ENCODE peak calls at places on chromosomes 1 and 21, in five cellular contexts. K is stomach; U is A172; Q is stimulated activated CD4-positive, alpha-beta T cell treated with anti-CD3 and anti-CD28 coated beads, TNF-alpha, amount 100 ng/mL, for 48 hours; N is AG04450. E is an unnamed sample.

GRCh38 chr21:45510466-45510955 is 31.7 kb downstream of the SLC19A1 start:
- DNase-seq in N (no peak), Q (no peak), U (no peak), K (no peak), E (no peak)

GRCh38 chr21:43611598-43612369 is 47.5 kb downstream of the HSF2BP start:
- DNase-seq in U (peak; percentile 77), Q (no peak), K (peak; percentile 78), N (peak; percentile 82), E (peak; percentile 40)

GRCh38 chr1:64906447-64906846 is 59.9 kb downstream of the JAK1 start:
- DNase-seq in K (no peak), Q (no peak), N (no peak), U (no peak), E (no peak)

GRCh38 chr1:48530727-48531351 is 58.8 kb upstream of the SPATA6 start:
- DNase-seq in N (peak; percentile 4), U (peak; percentile 55), Q (peak; percentile 11), K (peak; percentile 69), E (peak; percentile 25)

GRCh38 chr1:56477164-56478111 is 101.9 kb downstream of the PLPP3 start:
- DNase-seq in K (peak; percentile 52), Q (no peak), N (peak; percentile 44), U (no peak), E (peak; percentile 43)

GRCh38 chr1:115677172-115677542 is 35.4 kb downstream of the VANGL1 start:
- DNase-seq in K (no peak), U (no peak), Q (no peak), N (no peak), E (no peak)

GRCh38 chr1:231091853-231092301 is 51.8 kb upstream of the FAM89A start:
- DNase-seq in Q (peak; percentile 22), U (no peak), K (peak; percentile 46), N (no peak), E (no peak)

GRCh38 chr1:1809489-1809888 is 31.2 kb upstream of the NADK start:
- DNase-seq in K (no peak), Q (no peak), N (no peak), U (no peak), E (no peak)

GRCh38 chr1:54814148-54814498 is 13.0 kb upstream of the TTC22 start:
- DNase-seq in Q (no peak), K (peak; percentile 22), N (no peak), U (no peak), E (no peak)

GRCh38 chr1:186605762-186606350 is 74.4 kb downstream of the PTGS2 start:
- DNase-seq in U (peak; percentile 18), K (no peak), N (peak; percentile 11), Q (peak; percentile 10), E (no peak)

GRCh38 chr1:43541721-43542401 is 11.2 kb downstream of the PTPRF start:
- DNase-seq in Q (no peak), K (peak; percentile 91), U (no peak), N (no peak), E (peak; percentile 81)

GRCh38 chr1:204095248-204095640 is 22.3 kb downstream of the SOX13 start:
- DNase-seq in N (no peak), K (no peak), U (no peak), Q (no peak), E (no peak)

GRCh38 chr1:43844114-43844513 is 89.5 kb upstream of the ARTN start:
- DNase-seq in Q (no peak), U (peak; percentile 33), N (no peak), K (no peak), E (no peak)

GRCh38 chr1:164706596-164706995 is 147.6 kb downstream of the PBX1 start:
- DNase-seq in Q (no peak), N (no peak), K (no peak), U (no peak), E (no peak)